ENCODE peak calls at places on chromosome 13, in eight cellular contexts. Z is HL-60; L is endothelial cell of umbilical vein; W is heart left ventricle; S is uterus; M is naive thymus-derived CD4-positive, alpha-beta T cell; R is heart right ventricle; T is transverse colon. P is an unnamed sample.

GRCh38 chr13:29523199-29523931 is 72.1 kb downstream of the SLC7A1 start:
- DNase-seq in T (no peak), M (no peak), Z (no peak), W (peak; percentile 73), R (peak; percentile 60), L (peak; percentile 48), S (no peak), P (no peak)

GRCh38 chr13:38900188-38900587 is 90.4 kb downstream of the STOML3 start:
- DNase-seq in R (no peak), S (no peak), T (no peak), M (no peak), Z (no peak), L (no peak), W (no peak), P (no peak)

GRCh38 chr13:73059460-73060250 is 850 bp downstream of the KLF5 start:
- DNase-seq in S (peak; percentile 18), R (peak; percentile 30), W (peak; percentile 65), T (no peak), M (peak; percentile 46), Z (no peak), L (peak; percentile 16), P (peak; percentile 89)

GRCh38 chr13:33182729-33183128 is 102.8 kb downstream of the STARD13 start:
- DNase-seq in L (no peak), Z (no peak), S (no peak), W (no peak), M (no peak), T (no peak), R (no peak), P (no peak)

GRCh38 chr13:26977541-26977940 is 194.1 kb downstream of the USP12 start:
- DNase-seq in T (no peak), M (no peak), Z (no peak), S (no peak), W (no peak), R (no peak), L (no peak), P (no peak)

GRCh38 chr13:45434556-45435371 is 16.6 kb upstream of the SLC25A30 start:
- DNase-seq in M (no peak), Z (no peak), W (no peak), S (no peak), T (peak; percentile 35), L (no peak), R (no peak), P (no peak)

GRCh38 chr13:50382951-50383350 is 367.7 kb downstream of the KCNRG start:
- DNase-seq in R (no peak), W (no peak), Z (no peak), L (no peak), S (no peak), M (no peak), T (no peak), P (no peak)

GRCh38 chr13:30774214-30774730 is 38.9 kb downstream of the ALOX5AP start:
- DNase-seq in R (no peak), W (no peak), T (no peak), M (no peak), S (no peak), Z (no peak), L (no peak), P (no peak)

GRCh38 chr13:55528434-55528833 is 1612.3 kb upstream of the PRR20A start:
- DNase-seq in T (no peak), L (no peak), R (no peak), S (no peak), M (no peak), Z (no peak), W (no peak), P (no peak)

GRCh38 chr13:63305641-63306133 is 1890.0 kb upstream of the PCDH20 start:
- DNase-seq in L (no peak), T (no peak), M (no peak), S (no peak), R (no peak), W (no peak), Z (no peak), P (peak; percentile 55)

GRCh38 chr13:25286308-25286968 is 850 bp downstream of the MTMR6 start:
- DNase-seq in T (peak; percentile 44), R (peak; percentile 18), M (peak; percentile 73), Z (no peak), L (peak; percentile 66), S (no peak), W (peak; percentile 35), P (no peak)

GRCh38 chr13:79642596-79642995 is 161.6 kb downstream of the NDFIP2 start:
- DNase-seq in L (no peak), Z (no peak), R (no peak), T (no peak), M (no peak), S (no peak), W (no peak), P (no peak)

GRCh38 chr13:30212256-30212655 is 95.1 kb downstream of the KATNAL1 start:
- DNase-seq in R (no peak), W (no peak), Z (no peak), S (no peak), L (no peak), T (no peak), M (no peak), P (no peak)

GRCh38 chr13:39531646-39532045 is 71.3 kb downstream of the LHFPL6 start:
- DNase-seq in S (no peak), M (no peak), T (no peak), Z (no peak), R (no peak), W (no peak), L (no peak), P (no peak)

GRCh38 chr13:98653471-98653985 is 76.6 kb upstream of the STK24 start:
- DNase-seq in R (peak; percentile 68), T (peak; percentile 88), Z (peak; percentile 16), L (peak; percentile 78), W (peak; percentile 79), M (peak; percentile 63), S (peak; percentile 77), P (peak; percentile 79)

GRCh38 chr13:64553411-64554129 is 2676.6 kb downstream of the PCDH9 start:
- DNase-seq in M (no peak), W (no peak), T (no peak), L (peak; percentile 23), Z (no peak), R (no peak), S (no peak), P (no peak)

GRCh38 chr13:18992791-18993190 is 188.8 kb downstream of the TUBA3C start:
- DNase-seq in L (no peak), S (no peak), T (no peak), M (no peak), R (no peak), Z (no peak), W (no peak), P (peak; percentile 68)

GRCh38 chr13:114112826-114113322 is 19.5 kb downstream of the RASA3 start:
- DNase-seq in T (peak; percentile 3), W (no peak), Z (no peak), L (no peak), S (peak; percentile 8), R (no peak), M (no peak), P (no peak)
- H3K27ac ChIP-seq in T (peak overlapping the region; percentile 50), W (no peak overlapping the region), Z (peak overlapping the region; percentile 67), L (no peak overlapping the region), S (no peak overlapping the region), R (no peak overlapping the region), M (peak overlapping the region; percentile 48), P (no peak overlapping the region)

GRCh38 chr13:77028202-77028601 is 1.2 kb upstream of the FBXL3 start:
- DNase-seq in W (peak; percentile 57), M (no peak), Z (no peak), L (peak; percentile 39), T (no peak), R (peak; percentile 57), S (peak; percentile 68), P (no peak)
- H3K4me3 ChIP-seq in W (peak overlapping the region; percentile 99), M (no peak overlapping the region), Z (no peak overlapping the region), L (no peak overlapping the region), T (peak overlapping the region; percentile 97), R (no peak overlapping the region), S (peak overlapping the region; percentile 99), P (no peak overlapping the region)

DNA sequence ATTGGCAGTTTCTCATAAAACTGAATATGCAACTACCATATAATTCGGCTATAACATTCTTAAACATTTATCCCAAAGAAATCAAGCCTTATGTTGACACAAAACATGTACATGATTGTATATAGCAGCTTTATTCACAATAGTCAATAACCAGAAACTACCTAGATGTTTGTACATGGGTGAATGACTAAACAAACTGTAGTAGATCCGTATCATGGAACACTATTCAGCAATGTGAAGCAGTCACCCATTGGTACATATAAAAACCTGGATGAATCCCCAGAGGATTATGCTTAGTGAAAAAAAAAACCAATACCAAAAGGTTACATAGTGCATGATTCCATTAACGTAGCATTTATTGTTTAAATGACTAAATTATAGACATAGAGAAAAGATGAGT is 471.7 kb upstream of the KLHL1 start:
- DNase-seq in L (no peak), S (no peak), T (no peak), M (no peak), R (no peak), Z (no peak), W (no peak), P (no peak)
- H3K27ac ChIP-seq in L (no peak overlapping the region), S (no peak overlapping the region), T (no peak overlapping the region), M (no peak overlapping the region), R (no peak overlapping the region), Z (no peak overlapping the region), W (no peak overlapping the region), P (no peak overlapping the region)

DNA sequence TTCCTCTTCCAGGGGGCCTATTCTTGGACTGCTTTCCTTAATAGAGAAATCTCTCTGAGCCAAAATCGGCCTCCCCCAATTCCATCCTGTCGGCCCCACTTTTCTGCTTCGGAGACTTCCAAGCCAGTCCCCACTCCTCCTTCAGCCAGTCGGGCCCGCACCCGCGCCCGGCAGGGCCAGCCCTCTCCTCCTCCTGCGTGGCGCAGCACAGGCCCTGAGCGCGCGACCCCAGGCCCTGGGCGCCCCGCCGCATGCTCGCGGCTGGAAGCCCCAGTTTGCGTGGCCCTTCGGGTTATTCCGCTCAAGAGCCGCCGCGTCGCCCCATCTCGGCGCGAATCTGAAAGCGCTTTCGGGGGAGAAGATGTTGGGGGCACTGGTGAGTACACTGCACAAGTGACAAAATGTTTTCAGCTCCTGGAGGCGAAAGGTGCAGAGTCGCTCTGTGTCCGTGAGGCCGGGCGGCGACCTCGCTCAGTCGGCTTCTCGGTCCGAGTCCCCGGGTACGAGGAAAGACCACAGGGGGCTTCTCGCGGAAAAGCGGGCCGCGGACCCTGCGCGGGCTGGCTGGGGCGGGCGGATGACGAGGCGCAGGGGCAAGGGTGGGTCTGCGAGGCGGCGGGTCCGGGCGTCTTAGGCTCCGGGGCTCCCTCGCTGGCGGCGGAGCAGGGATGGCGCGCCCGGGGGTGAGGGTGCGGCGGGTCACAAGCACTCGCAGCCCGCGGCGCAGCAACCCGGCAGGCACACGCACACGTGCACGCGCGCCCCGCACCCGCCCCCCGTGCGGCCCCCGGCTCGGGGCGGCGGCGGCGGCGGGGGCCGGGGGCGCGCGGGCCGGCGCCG is at the start of gene IL17D:
- DNase-seq in W (no peak), L (peak; percentile 42), S (no peak), T (peak; percentile 43), R (no peak), Z (no peak), M (peak; percentile 30), P (peak; percentile 52)
- H3K4me3 ChIP-seq in W (peak within 1 kb of the TSS; percentile 73), L (peak within 1 kb of the TSS; percentile 52), S (peak within 1 kb of the TSS; percentile 62), T (peak within 1 kb of the TSS; percentile 85), R (peak within 1 kb of the TSS; percentile 59), Z (peak within 1 kb of the TSS; percentile 73), M (peak within 1 kb of the TSS; percentile 65), P (peak within 1 kb of the TSS; percentile 72)

DNA sequence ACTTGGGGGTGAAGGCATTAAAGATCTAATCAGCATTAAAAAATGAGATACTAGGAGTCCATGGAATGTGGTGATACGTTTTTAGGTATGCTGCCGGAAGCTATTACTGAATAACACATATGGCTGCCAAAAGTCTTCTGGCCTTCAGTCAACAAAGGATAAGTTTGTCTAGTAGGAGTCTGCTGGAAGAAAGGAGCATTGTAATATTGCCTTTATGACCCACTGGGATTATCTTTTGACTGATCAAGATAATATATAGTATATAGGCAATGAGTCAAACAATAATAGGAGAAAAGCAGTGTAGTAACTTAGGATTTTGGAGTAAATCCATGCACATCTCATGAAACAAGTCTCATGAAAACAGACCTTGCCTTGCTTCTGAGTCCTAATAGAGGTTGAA is 295.4 kb downstream of the SLITRK6 start:
- DNase-seq in L (no peak), W (no peak), Z (no peak), M (no peak), S (no peak), T (no peak), R (no peak), P (no peak)
- H3K27ac ChIP-seq in L (no peak overlapping the region), W (no peak overlapping the region), Z (no peak overlapping the region), M (no peak overlapping the region), S (no peak overlapping the region), T (peak overlapping the region; percentile 20), R (no peak overlapping the region), P (no peak overlapping the region)